ENCODE peak calls at places on chromosomes 1 and 21, in ten cellular contexts. L is adrenal gland, R is ovary, N is endothelial cell of umbilical vein, M is heart left ventricle, J is thyroid gland, S is spleen, H is uterus, F is H54, P is NB4. W is an unnamed sample.

GRCh38 chr21:15062566-15062965 is 2.2 kb downstream of the NRIP1 start:
- DNase-seq in H (no peak), N (peak; percentile 51), R (no peak), J (no peak), L (no peak), M (no peak), P (no peak), S (no peak), F (no peak), W (no peak)

GRCh38 chr1:43531453-43531905 is 796 bp downstream of the PTPRF start:
- DNase-seq in L (peak; percentile 35), F (peak; percentile 41), N (peak; percentile 44), P (no peak), H (peak; percentile 48), R (peak; percentile 55), M (no peak), S (no peak), J (peak; percentile 57), W (peak; percentile 28)

GRCh38 chr1:215872658-215873057 is 305.6 kb downstream of the KCTD3 start:
- DNase-seq in H (no peak), P (no peak), J (no peak), L (no peak), M (no peak), N (no peak), F (no peak), S (no peak), R (no peak), W (no peak)

GRCh38 chr1:109327285-109327684 is 20.5 kb upstream of the MYBPHL start:
- DNase-seq in P (no peak), N (no peak), H (no peak), J (no peak), L (no peak), M (no peak), F (no peak), R (no peak), S (no peak), W (no peak)

GRCh38 chr1:168416220-168416619 is 127.6 kb downstream of the XCL2 start:
- DNase-seq in M (no peak), P (no peak), H (no peak), S (no peak), L (no peak), R (no peak), F (no peak), J (no peak), N (no peak), W (no peak)

GRCh38 chr1:165560834-165561233 is 17.0 kb downstream of the LRRC52 start:
- DNase-seq in M (no peak), F (no peak), L (no peak), S (no peak), R (no peak), H (no peak), J (peak; percentile 41), N (no peak), P (no peak), W (no peak)

GRCh38 chr21:45363921-45364463 is 41.0 kb upstream of the COL18A1 start:
- DNase-seq in H (peak; percentile 91), F (peak; percentile 98), S (no peak), P (peak; percentile 67), N (peak; percentile 99), M (peak; percentile 89), J (peak; percentile 86), L (peak; percentile 93), R (peak; percentile 92), W (peak; percentile 86)

GRCh38 chr1:214076004-214076320 is 88.2 kb downstream of the PROX1 start:
- DNase-seq in F (no peak), S (no peak), M (no peak), J (no peak), L (no peak), H (no peak), P (no peak), N (no peak), R (no peak), W (no peak)

GRCh38 chr1:51729824-51730284 is 113.0 kb downstream of the OSBPL9 start:
- DNase-seq in M (no peak), L (no peak), P (peak; percentile 83), J (no peak), N (no peak), H (no peak), S (no peak), F (peak; percentile 23), R (no peak), W (peak; percentile 33)

GRCh38 chr1:221217029-221217428 is 337.8 kb downstream of the HLX start:
- DNase-seq in H (no peak), F (no peak), L (no peak), M (no peak), R (no peak), N (peak; percentile 92), J (no peak), S (no peak), P (no peak), W (no peak)

GRCh38 chr1:205582471-205583291 is 49.1 kb downstream of the ELK4 start:
- DNase-seq in J (peak; percentile 52), F (no peak), S (peak; percentile 78), N (peak; percentile 66), H (no peak), P (no peak), R (peak; percentile 39), M (no peak), L (no peak), W (no peak)
- TF ChIP-seq POLR2A in J (no peak), F (no peak), S (no peak), N (no peak), H (no peak), P (no peak), R (no peak), M (no peak), L (no peak), W (no peak)

DNA sequence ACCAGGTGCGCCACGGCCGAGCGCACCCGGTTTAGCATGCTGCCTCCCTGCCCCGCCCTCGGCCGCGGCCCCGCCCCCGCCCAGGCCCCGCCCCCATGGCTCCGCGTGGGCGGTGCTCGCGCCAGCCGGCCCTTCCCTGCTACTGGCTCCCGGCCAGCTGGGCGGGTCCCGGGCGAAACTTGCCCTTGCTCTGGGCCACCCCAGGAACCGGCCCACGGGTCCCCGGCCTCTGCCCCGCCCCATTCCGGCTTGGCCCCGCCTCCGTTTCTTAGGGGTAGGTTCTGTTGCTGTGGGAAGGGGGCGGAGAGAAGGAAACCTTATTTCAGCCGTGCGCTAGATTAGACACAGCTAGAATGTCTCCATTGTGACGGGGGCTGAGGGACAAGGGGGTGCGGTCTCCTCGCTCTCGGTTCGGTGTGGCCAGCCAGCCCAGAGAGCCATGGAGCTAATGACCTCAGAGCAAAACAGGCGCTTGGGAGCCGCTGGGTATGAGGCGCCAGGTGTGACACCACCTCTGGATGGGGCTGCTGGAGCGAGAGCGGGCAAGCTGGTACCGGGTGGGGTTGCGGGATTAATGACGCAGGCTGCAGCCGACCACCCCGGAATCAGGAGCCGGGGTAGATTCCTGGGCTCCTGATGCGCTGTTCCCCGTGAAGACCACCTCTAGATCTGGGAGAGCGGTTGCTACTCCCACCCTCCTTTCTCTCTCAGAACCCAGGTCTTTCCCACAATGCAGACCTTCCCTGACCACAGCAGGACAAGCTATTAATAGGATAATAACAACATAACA is at the start of gene PPM1J:
- DNase-seq in M (peak; percentile 99), L (peak; percentile 99), R (peak; percentile 98), H (peak; percentile 98), S (peak; percentile 100), F (peak; percentile 93), P (peak; percentile 93), N (peak; percentile 97), J (peak; percentile 99), W (peak; percentile 85)
- TF ChIP-seq POLR2A in M (no peak), L (peak; percentile 44), R (no peak), H (peak; percentile 71), S (no peak), F (no peak), P (no peak), N (no peak), J (no peak), W (no peak)

DNA sequence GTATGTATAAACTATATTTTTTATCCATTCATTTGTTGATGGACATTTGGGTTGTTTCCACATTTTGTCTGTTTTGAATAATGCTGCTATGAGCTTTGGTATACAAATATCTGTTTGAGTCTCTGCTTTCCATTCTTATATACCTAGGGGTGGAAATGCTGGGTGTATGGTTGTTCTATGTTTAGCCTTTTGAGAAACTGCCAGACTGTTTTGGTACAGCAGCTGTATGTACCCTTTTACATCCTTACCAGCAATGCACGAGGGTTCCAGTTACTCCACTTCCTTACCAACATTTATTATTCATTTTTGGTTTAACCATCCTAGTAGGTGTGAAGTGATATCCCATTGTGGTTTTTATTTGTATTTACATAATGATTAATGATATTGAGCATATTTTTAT is 13.9 kb downstream of the RASAL2 start:
- DNase-seq in L (no peak), M (no peak), S (no peak), H (no peak), R (no peak), J (no peak), F (no peak), P (no peak), N (no peak), W (no peak)
- TF ChIP-seq POLR2A in L (no peak), M (no peak), S (no peak), H (no peak), R (no peak), J (no peak), F (no peak), P (no peak), N (no peak), W (no peak)

GRCh38 chr1:2389644-2390043 is 1.7 kb downstream of the MORN1 start:
- DNase-seq in L (no peak), S (peak; percentile 72), N (no peak), M (peak; percentile 13), H (no peak), P (no peak), J (no peak), F (no peak), R (no peak), W (no peak)

GRCh38 chr1:2391034-2391384 is 345 bp downstream of the MORN1 start:
- DNase-seq in R (no peak), M (no peak), N (no peak), S (no peak), J (peak; percentile 23), F (peak; percentile 55), P (peak; percentile 47), L (no peak), H (no peak), W (no peak)

GRCh38 chr1:2392071-2392442 is 416 bp downstream of the RER1 start:
- DNase-seq in H (peak; percentile 36), L (no peak), R (no peak), J (no peak), P (no peak), N (peak; percentile 25), S (no peak), F (no peak), M (no peak), W (peak; percentile 4)

GRCh38 chr1:2392686-2393085 is 1.0 kb downstream of the RER1 start:
- DNase-seq in J (no peak), R (no peak), S (no peak), P (no peak), H (no peak), N (no peak), F (no peak), M (no peak), L (no peak), W (no peak)

DNA sequence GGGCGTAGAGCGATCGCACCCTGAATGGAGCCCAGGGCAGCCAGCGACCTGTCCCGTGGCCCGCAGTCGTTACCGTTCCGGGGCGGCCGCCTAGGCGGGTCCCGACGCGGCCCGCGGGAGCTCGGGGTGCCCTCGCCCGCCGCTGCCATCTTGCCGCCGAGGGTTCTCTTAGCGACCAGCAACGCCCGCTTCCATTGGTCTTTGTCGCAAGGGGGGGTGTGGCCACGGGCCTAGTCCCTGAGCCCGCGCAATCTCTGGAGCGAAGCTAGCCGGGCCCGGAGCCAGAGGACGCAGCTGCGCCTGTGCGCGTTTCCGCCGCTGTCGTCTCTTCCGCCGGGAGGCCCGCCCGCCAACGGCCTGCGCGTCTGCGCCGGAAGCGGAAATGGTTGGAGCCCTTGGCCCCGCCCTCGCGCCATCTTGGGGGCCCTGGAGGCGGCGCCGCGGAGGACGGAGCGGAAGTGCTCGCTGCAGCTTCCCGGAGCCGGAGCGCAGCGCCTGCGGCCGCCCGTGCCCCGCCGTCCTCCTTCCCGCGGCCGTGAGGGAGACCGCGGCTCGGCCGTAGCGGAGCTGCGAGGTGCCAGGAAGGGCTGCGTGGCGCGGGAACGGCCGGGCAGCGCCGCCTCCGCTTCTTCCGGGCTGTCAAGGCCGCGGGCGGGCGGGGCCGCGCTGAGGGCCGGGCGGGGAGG is at the start of the genes MORN1 and RER1:
- DNase-seq in L (peak; percentile 99), R (peak; percentile 99), J (peak; percentile 99), F (peak; percentile 96), M (peak; percentile 100), P (peak; percentile 98), H (peak; percentile 100), S (peak; percentile 100), N (peak; percentile 100), W (peak; percentile 84)
- TF ChIP-seq POLR2A in L (peak; percentile 90), R (peak; percentile 90), J (no peak), F (peak; percentile 69), M (peak; percentile 12), P (peak; percentile 69), H (peak; percentile 64), S (no peak), N (peak; percentile 55), W (peak; percentile 65)